ENCODE peak calls at places on chromosome 6, in four cellular contexts. L is NCI-H1694 treated with DMSO at 0.1 percent for 48 hours, G is cardiac fibroblast, Q is cardiac muscle cell. S is an unnamed sample.

GRCh38 chr6:140078552-140079126 is 704.2 kb upstream of the CITED2 start:
- DNase-seq in L (no peak), Q (no peak), G (peak), S (no peak)

GRCh38 chr6:104252276-104252675 is 607.4 kb downstream of the HACE1 start:
- DNase-seq in G (no peak), L (no peak), Q (no peak), S (no peak)

GRCh38 chr6:18327621-18328548 is 59.3 kb upstream of the RNF144B start:
- DNase-seq in Q (no peak), L (no peak), G (no peak), S (no peak)

GRCh38 chr6:118781897-118782296 is 112.1 kb upstream of the ASF1A start:
- DNase-seq in G (no peak), L (no peak), Q (no peak), S (no peak)

GRCh38 chr6:62891065-62891647 is 320.1 kb upstream of the FKBP1C start:
- DNase-seq in L (no peak), Q (peak), G (peak), S (no peak)

GRCh38 chr6:162343902-162344226 is 383.7 kb downstream of the PRKN start:
- DNase-seq in L (peak), Q (no peak), G (peak), S (no peak)

GRCh38 chr6:80543151-80543550 is 436.7 kb downstream of the BCKDHB start:
- DNase-seq in L (no peak), Q (no peak), G (no peak), S (no peak)

GRCh38 chr6:31453259-31453658 is 44.7 kb upstream of the MICB start:
- DNase-seq in Q (no peak), L (no peak), G (peak), S (no peak)

GRCh38 chr6:163188746-163189145 is 225.8 kb upstream of the QKI start:
- DNase-seq in L (no peak), Q (no peak), G (no peak), S (no peak)

GRCh38 chr6:67393356-67393755 is 1241.7 kb upstream of the ADGRB3 start:
- DNase-seq in G (peak), Q (no peak), L (no peak), S (no peak)

GRCh38 chr6:101208152-101208551 is 185.4 kb upstream of the GRIK2 start:
- DNase-seq in Q (no peak), L (no peak), G (no peak), S (no peak)

GRCh38 chr6:31898200-31899011 is 908 bp upstream of the EHMT2 start:
- DNase-seq in L (peak), Q (peak), G (peak), S (peak)

GRCh38 chr6:72643214-72643613 is 21.4 kb downstream of the KCNQ5 start:
- DNase-seq in L (no peak), G (peak), Q (no peak), S (no peak)

GRCh38 chr6:74936886-74937285 is 269.0 kb downstream of the COL12A1 start:
- DNase-seq in G (no peak), Q (no peak), L (no peak), S (no peak)

GRCh38 chr6:96394727-96395126 is 126.9 kb upstream of the UFL1 start:
- DNase-seq in L (no peak), G (no peak), Q (peak), S (no peak)

GRCh38 chr6:156634048-156634447 is 143.1 kb upstream of the ARID1B start:
- DNase-seq in Q (no peak), G (no peak), L (no peak), S (no peak)

GRCh38 chr6:159720708-159721107 is 6.6 kb upstream of the WTAP start:
- DNase-seq in L (no peak), G (peak), Q (peak), S (no peak)

GRCh38 chr6:128520436-128521301 is at the start of gene PTPRK:
- DNase-seq in G (peak), Q (peak), L (peak), S (peak)

GRCh38 chr6:15246217-15247211 is 645 bp downstream of the JARID2 start:
- DNase-seq in L (no peak), G (peak), Q (no peak), S (no peak)

GRCh38 chr6:40960784-40961430 is 78.1 kb downstream of the UNC5CL start:
- DNase-seq in G (no peak), Q (no peak), L (peak), S (no peak)

GRCh38 chr6:159180001-159180400 is 10.8 kb downstream of the FNDC1 start:
- DNase-seq in L (no peak), Q (no peak), G (peak), S (no peak)

GRCh38 chr6:2971420-2972218 is at the start of gene SERPINB6:
- DNase-seq in Q (peak), L (no peak), G (peak), S (peak)

S was measured in nephron progenitor cell.